ENCODE peak calls at places on chromosomes 13 and 19, in six cellular contexts. V is SK-N-SH, A is H1, Q is HepG2, H is K562, O is GM12878. W is an unnamed sample.

GRCh38 chr13:111516712-111517640 is 196.5 kb downstream of the TEX29 start:
- DNase-seq in O (no peak), V (no peak), Q (no peak), A (no peak), H (no peak), W (no peak)

GRCh38 chr19:2478324-2478755 is 2.4 kb downstream of the GADD45B start:
- DNase-seq in O (no peak), Q (no peak), H (no peak), A (peak; percentile 72), V (peak; percentile 63), W (peak; percentile 64)

GRCh38 chr13:24033527-24034302 is 126.8 kb upstream of the SPATA13 start:
- DNase-seq in V (no peak), A (no peak), H (no peak), Q (no peak), O (no peak), W (peak; percentile 92)

GRCh38 chr19:16564842-16565241 is 7.4 kb downstream of the SLC35E1 start:
- DNase-seq in Q (no peak), A (no peak), H (peak; percentile 2), O (no peak), V (no peak), W (no peak)

GRCh38 chr19:3234800-3235199 is 10.3 kb downstream of the CELF5 start:
- DNase-seq in H (peak; percentile 53), O (no peak), V (peak; percentile 52), Q (no peak), A (peak; percentile 93), W (no peak)

GRCh38 chr13:44238011-44238421 is 135.6 kb upstream of the SERP2 start:
- DNase-seq in A (no peak), O (no peak), V (peak; percentile 79), Q (no peak), H (no peak), W (peak; percentile 79)

GRCh38 chr13:31334994-31335549 is 135.3 kb downstream of the B3GLCT start:
- DNase-seq in Q (no peak), V (no peak), H (no peak), O (no peak), A (no peak), W (no peak)

GRCh38 chr13:53775807-53776206 is 747.2 kb downstream of the OLFM4 start:
- DNase-seq in H (no peak), Q (no peak), V (no peak), O (no peak), A (no peak), W (no peak)

GRCh38 chr19:33988601-33989000 is 183.7 kb upstream of the LSM14A start:
- DNase-seq in Q (no peak), H (no peak), V (no peak), A (no peak), O (no peak), W (peak; percentile 1)

GRCh38 chr19:4121815-4122214 is 2.1 kb downstream of the MAP2K2 start:
- DNase-seq in A (no peak), Q (no peak), V (no peak), O (no peak), H (peak; percentile 16), W (no peak)

GRCh38 chr19:39778763-39779162 is at the start of gene LEUTX:
- DNase-seq in Q (no peak), V (no peak), A (no peak), H (no peak), O (peak; percentile 55), W (no peak)

GRCh38 chr19:387777-388176 is 21.2 kb downstream of the C2CD4C start:
- DNase-seq in O (no peak), V (no peak), A (no peak), Q (no peak), H (no peak), W (no peak)

GRCh38 chr13:102028198-102028597 is 373.6 kb downstream of the FGF14 start:
- DNase-seq in Q (no peak), A (no peak), O (no peak), H (no peak), V (no peak), W (no peak)

GRCh38 chr13:76934671-76935070 is 13.6 kb upstream of the ACOD1 start:
- DNase-seq in A (no peak), V (peak; percentile 8), Q (no peak), O (no peak), H (no peak), W (no peak)

GRCh38 chr13:56515441-56515840 is 625.3 kb upstream of the PRR20A start:
- DNase-seq in H (no peak), Q (no peak), V (no peak), A (no peak), O (no peak), W (no peak)

GRCh38 chr19:14023404-14024235 is 4.3 kb upstream of the RLN3 start:
- DNase-seq in H (peak; percentile 67), Q (peak; percentile 85), V (peak; percentile 81), O (no peak), A (peak; percentile 78), W (peak; percentile 44)

GRCh38 chr19:8698433-8699063 is at the start of gene ACTL9:
- DNase-seq in Q (no peak), H (no peak), A (no peak), V (no peak), O (no peak), W (no peak)

GRCh38 chr19:8696993-8697392 is 1.6 kb downstream of the ACTL9 start:
- DNase-seq in V (no peak), H (no peak), Q (no peak), A (no peak), O (no peak), W (no peak)

GRCh38 chr19:8699908-8700307 is 1.3 kb upstream of the ACTL9 start:
- DNase-seq in Q (no peak), V (no peak), H (no peak), O (no peak), A (no peak), W (no peak)

GRCh38 chr19:8697671-8698432 is 743 bp downstream of the ACTL9 start:
- DNase-seq in O (no peak), V (peak; percentile 61), H (peak; percentile 33), A (peak; percentile 65), Q (no peak), W (no peak)

GRCh38 chr19:8702350-8702749 is 3.8 kb upstream of the ACTL9 start:
- DNase-seq in Q (no peak), H (no peak), A (no peak), V (no peak), O (no peak), W (no peak)
- TF ChIP-seq RFX5 in Q (no peak), H (no peak), A (no peak), V (no peak), O (no peak), W (no peak)

DNA sequence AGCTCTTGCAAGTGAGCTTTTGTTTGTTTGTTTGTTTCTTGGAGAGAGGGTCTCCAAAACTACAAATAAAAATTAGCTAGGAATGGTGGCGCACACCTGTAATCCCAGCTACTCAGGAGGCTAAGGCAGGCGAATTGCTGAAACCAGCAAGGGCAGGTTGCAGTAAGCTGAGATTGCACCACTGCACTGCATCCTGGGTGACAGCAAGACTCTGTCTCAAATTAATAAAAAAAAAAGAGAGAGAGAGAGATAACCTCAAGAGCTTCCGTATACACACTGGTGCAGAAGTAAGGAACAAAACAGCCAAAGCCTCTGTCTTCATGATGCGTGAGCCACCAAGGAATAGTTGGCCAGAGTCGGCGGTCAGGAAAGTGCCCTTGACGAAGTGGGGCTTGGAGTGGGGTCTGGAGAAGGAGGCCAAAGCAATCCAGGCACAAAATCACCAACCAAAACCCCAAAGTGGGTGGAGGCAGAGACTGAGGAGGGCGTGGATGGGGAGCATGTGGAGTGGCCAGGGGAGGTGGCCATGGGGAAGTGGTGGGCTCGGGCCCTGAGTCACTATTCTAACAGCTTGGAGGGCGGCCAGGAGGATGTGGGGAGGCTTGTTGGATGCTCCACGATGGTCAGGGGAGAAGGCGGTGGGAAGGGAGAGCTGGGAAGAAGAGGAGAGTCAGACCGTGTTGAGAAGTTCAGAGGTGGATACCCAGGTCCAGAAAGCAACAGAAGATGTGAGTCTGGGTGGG is 21.2 kb upstream of the TOMM40 start:
- DNase-seq in A (no peak), Q (no peak), O (no peak), H (peak; percentile 7), V (no peak), W (peak; percentile 84)
- H3K27me3 ChIP-seq in A (no peaks in the 10 kb centered on the region), Q (no peaks in the 10 kb centered on the region), O (no peaks in the 10 kb centered on the region), H (no peaks in the 10 kb centered on the region), V (no peaks in the 10 kb centered on the region), W (no peaks in the 10 kb centered on the region)

GRCh38 chr19:15453091-15453498 is 3.3 kb upstream of the WIZ start:
- DNase-seq in H (no peak), O (no peak), V (peak; percentile 75), Q (no peak), A (no peak), W (no peak)

GRCh38 chr19:15454371-15454800 is 4.6 kb upstream of the WIZ start:
- DNase-seq in Q (no peak), O (no peak), V (no peak), H (no peak), A (no peak), W (no peak)

GRCh38 chr19:15453906-15454305 is 4.2 kb upstream of the WIZ start:
- DNase-seq in A (no peak), V (no peak), Q (no peak), H (no peak), O (no peak), W (no peak)

GRCh38 chr19:15450528-15450890 is 753 bp upstream of the WIZ start:
- DNase-seq in Q (no peak), O (no peak), A (no peak), H (no peak), V (no peak), W (no peak)

DNA sequence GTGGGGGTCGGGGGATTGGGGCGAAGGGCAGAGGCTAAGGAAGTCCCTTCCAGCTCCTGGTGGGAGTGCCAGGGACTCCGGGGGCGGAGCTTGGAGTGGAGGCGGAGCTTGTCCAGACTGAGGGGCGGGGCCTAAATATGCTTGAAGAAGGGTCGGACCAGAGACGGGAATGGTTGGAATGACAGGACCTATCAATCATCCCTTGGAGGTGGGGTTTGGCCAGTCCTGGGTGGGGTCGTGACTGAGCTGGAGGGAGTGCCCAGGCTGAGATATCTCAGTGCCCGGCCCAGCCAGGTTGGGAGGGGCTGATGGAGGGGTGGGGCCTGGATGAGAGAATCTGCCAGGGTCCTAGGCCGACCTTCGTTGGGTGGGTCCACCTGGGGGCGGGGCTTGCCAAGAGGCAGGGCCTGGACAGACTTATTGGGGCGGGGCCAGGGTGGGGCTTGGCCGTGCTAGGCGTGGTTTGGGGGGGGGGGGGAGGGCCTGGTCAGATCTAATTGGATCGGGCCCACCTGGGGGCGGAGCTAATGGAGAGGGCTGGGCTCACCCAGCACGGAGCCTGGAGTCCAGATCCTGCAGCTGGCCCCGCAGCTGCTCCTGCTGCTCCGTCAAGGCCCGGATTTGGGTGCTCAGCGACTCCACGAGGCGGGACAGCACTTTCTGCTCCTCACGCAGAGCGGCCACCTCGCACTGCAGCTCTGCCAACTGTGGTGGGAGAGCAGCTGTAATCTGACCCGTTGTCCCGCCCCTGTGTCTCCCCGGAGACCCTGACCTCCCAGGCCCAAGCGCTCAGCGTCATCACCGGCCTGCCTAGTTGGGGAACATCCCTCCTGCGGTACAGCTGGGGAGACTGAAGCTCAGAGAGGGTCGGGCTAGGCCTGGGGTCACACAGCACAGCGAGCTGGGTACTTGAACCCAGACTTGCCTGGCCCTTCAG is 2.6 kb upstream of the WIZ start:
- DNase-seq in V (peak; percentile 98), A (peak; percentile 98), O (no peak), H (peak; percentile 99), Q (peak; percentile 69), W (peak; percentile 58)
- TF ChIP-seq RFX5 in V (no peak), A (no peak), O (no peak), H (no peak), Q (no peak), W (no peak)

DNA sequence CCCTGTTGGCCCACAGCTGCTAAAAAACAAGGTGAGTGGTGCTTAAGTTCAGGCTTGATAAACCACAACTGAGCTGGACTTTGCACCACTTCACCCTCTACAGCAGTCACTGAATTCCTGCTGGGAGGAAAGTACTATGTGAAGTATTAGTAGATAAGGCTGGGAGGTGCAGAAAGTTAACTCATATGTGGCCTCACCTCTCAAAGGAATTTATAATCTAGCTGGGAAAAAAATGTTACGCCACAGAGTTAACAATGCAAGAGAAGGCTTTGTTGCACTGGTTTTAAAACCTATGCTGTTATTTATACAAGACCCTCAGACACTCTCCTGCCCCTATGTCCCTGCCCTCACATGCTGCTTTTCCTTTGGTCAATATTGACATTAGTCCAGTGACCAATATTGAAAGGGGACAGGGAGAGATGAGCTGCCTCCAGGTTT is 60.9 kb downstream of the LIG4 start:
- DNase-seq in A (no peak), H (no peak), O (no peak), V (no peak), Q (peak; percentile 95), W (no peak)
- H3K27me3 ChIP-seq in A (no peaks in the 10 kb centered on the region), H (no peaks in the 10 kb centered on the region), O (no peaks in the 10 kb centered on the region), V (no peaks in the 10 kb centered on the region), Q (no peaks in the 10 kb centered on the region), W (peaks cover 4% of the 10 kb centered on the region)

W was measured in IMR-90.